ENCODE peak calls at places on chromosomes 4 and X, in nine cellular contexts. One of them, this sample, is unnamed.

GRCh38 chrX:25548806-25549205 is 533.0 kb upstream of the ARX start:
- DNase-seq in IMR-90: peak
- DNase-seq in KBM-7: no peak
- DNase-seq in AG10803: no peak
- DNase-seq in HEK293T: no peak
- DNase-seq in naive thymus-derived CD4-positive, alpha-beta T cell: no peak
- DNase-seq in H9: no peak
- DNase-seq in NCI-H1092: no peak
- DNase-seq in cardiac fibroblast: no peak
- DNase-seq in this sample: no peak

GRCh38 chrX:115939636-115940160 is 230.8 kb upstream of the AGTR2 start:
- DNase-seq in IMR-90: no peak
- DNase-seq in KBM-7: no peak
- DNase-seq in AG10803: no peak
- DNase-seq in HEK293T: no peak
- DNase-seq in naive thymus-derived CD4-positive, alpha-beta T cell: no peak
- DNase-seq in H9: no peak
- DNase-seq in NCI-H1092: no peak
- DNase-seq in cardiac fibroblast: no peak
- DNase-seq in this sample: no peak

GRCh38 chrX:101619336-101619735 is 1.5 kb upstream of the ARMCX6 start:
- DNase-seq in IMR-90: peak
- DNase-seq in KBM-7: peak
- DNase-seq in AG10803: no peak
- DNase-seq in HEK293T: peak
- DNase-seq in naive thymus-derived CD4-positive, alpha-beta T cell: no peak
- DNase-seq in H9: peak
- DNase-seq in NCI-H1092: no peak
- DNase-seq in cardiac fibroblast: no peak
- DNase-seq in this sample: peak

GRCh38 chr4:73811841-73812240 is 24.6 kb upstream of the CXCL6 start:
- DNase-seq in IMR-90: no peak
- DNase-seq in KBM-7: no peak
- DNase-seq in AG10803: no peak
- DNase-seq in HEK293T: no peak
- DNase-seq in naive thymus-derived CD4-positive, alpha-beta T cell: no peak
- DNase-seq in H9: no peak
- DNase-seq in NCI-H1092: no peak
- DNase-seq in cardiac fibroblast: no peak
- DNase-seq in this sample: no peak

GRCh38 chr4:34043131-34043530 is 2201.2 kb downstream of the ARAP2 start:
- DNase-seq in IMR-90: no peak
- DNase-seq in KBM-7: no peak
- DNase-seq in AG10803: no peak
- DNase-seq in HEK293T: no peak
- DNase-seq in naive thymus-derived CD4-positive, alpha-beta T cell: no peak
- DNase-seq in H9: no peak
- DNase-seq in NCI-H1092: no peak
- DNase-seq in cardiac fibroblast: peak
- DNase-seq in this sample: no peak

GRCh38 chr4:100933628-100934027 is 413.7 kb downstream of the PPP3CA start:
- DNase-seq in IMR-90: peak
- DNase-seq in KBM-7: no peak
- DNase-seq in AG10803: peak
- DNase-seq in HEK293T: no peak
- DNase-seq in naive thymus-derived CD4-positive, alpha-beta T cell: no peak
- DNase-seq in H9: no peak
- DNase-seq in NCI-H1092: no peak
- DNase-seq in cardiac fibroblast: peak
- DNase-seq in this sample: no peak

GRCh38 chrX:78548012-78548411 is 111.1 kb downstream of the RTL3 start:
- DNase-seq in IMR-90: peak
- DNase-seq in KBM-7: no peak
- DNase-seq in AG10803: no peak
- DNase-seq in HEK293T: no peak
- DNase-seq in naive thymus-derived CD4-positive, alpha-beta T cell: no peak
- DNase-seq in H9: no peak
- DNase-seq in NCI-H1092: no peak
- DNase-seq in cardiac fibroblast: no peak
- DNase-seq in this sample: no peak

GRCh38 chr4:28921886-28922285 is 1798.3 kb upstream of the PCDH7 start:
- DNase-seq in IMR-90: no peak
- DNase-seq in KBM-7: no peak
- DNase-seq in AG10803: no peak
- DNase-seq in HEK293T: no peak
- DNase-seq in naive thymus-derived CD4-positive, alpha-beta T cell: no peak
- DNase-seq in H9: no peak
- DNase-seq in NCI-H1092: no peak
- DNase-seq in cardiac fibroblast: no peak
- DNase-seq in this sample: no peak

GRCh38 chr4:15354790-15355418 is 72.9 kb upstream of the C1QTNF7 start:
- DNase-seq in IMR-90: no peak
- DNase-seq in KBM-7: no peak
- DNase-seq in AG10803: no peak
- DNase-seq in HEK293T: no peak
- DNase-seq in naive thymus-derived CD4-positive, alpha-beta T cell: no peak
- DNase-seq in H9: no peak
- DNase-seq in NCI-H1092: no peak
- DNase-seq in cardiac fibroblast: no peak
- DNase-seq in this sample: no peak

GRCh38 chr4:7034262-7035081 is 8.7 kb upstream of the TADA2B start:
- DNase-seq in IMR-90: peak
- DNase-seq in KBM-7: no peak
- DNase-seq in AG10803: peak
- DNase-seq in HEK293T: no peak
- DNase-seq in naive thymus-derived CD4-positive, alpha-beta T cell: no peak
- DNase-seq in H9: no peak
- DNase-seq in NCI-H1092: peak
- DNase-seq in cardiac fibroblast: peak
- DNase-seq in this sample: no peak

GRCh38 chr4:159723341-159724048 is 620.6 kb downstream of the RAPGEF2 start:
- DNase-seq in IMR-90: no peak
- DNase-seq in KBM-7: no peak
- DNase-seq in AG10803: no peak
- DNase-seq in HEK293T: no peak
- DNase-seq in naive thymus-derived CD4-positive, alpha-beta T cell: no peak
- DNase-seq in H9: no peak
- DNase-seq in NCI-H1092: no peak
- DNase-seq in cardiac fibroblast: no peak
- DNase-seq in this sample: no peak

GRCh38 chr4:139734875-139735380 is 69.3 kb downstream of the MGST2 start:
- DNase-seq in IMR-90: peak
- DNase-seq in KBM-7: no peak
- DNase-seq in AG10803: peak
- DNase-seq in HEK293T: peak
- DNase-seq in naive thymus-derived CD4-positive, alpha-beta T cell: peak
- DNase-seq in H9: peak
- DNase-seq in NCI-H1092: peak
- DNase-seq in cardiac fibroblast: peak
- DNase-seq in this sample: peak

GRCh38 chr4:183723561-183724228 is 64.6 kb downstream of the TRAPPC11 start:
- DNase-seq in IMR-90: no peak
- DNase-seq in KBM-7: no peak
- DNase-seq in AG10803: no peak
- DNase-seq in HEK293T: no peak
- DNase-seq in naive thymus-derived CD4-positive, alpha-beta T cell: no peak
- DNase-seq in H9: no peak
- DNase-seq in NCI-H1092: no peak
- DNase-seq in cardiac fibroblast: no peak
- DNase-seq in this sample: no peak

GRCh38 chrX:10900585-10901289 is 210.4 kb upstream of the HCCS start:
- DNase-seq in IMR-90: peak
- DNase-seq in KBM-7: no peak
- DNase-seq in AG10803: peak
- DNase-seq in HEK293T: no peak
- DNase-seq in naive thymus-derived CD4-positive, alpha-beta T cell: no peak
- DNase-seq in H9: no peak
- DNase-seq in NCI-H1092: no peak
- DNase-seq in cardiac fibroblast: peak
- DNase-seq in this sample: no peak

GRCh38 chr4:95304898-95305297 is 243.9 kb downstream of the UNC5C start:
- DNase-seq in IMR-90: peak
- DNase-seq in KBM-7: no peak
- DNase-seq in AG10803: peak
- DNase-seq in HEK293T: no peak
- DNase-seq in naive thymus-derived CD4-positive, alpha-beta T cell: no peak
- DNase-seq in H9: no peak
- DNase-seq in NCI-H1092: no peak
- DNase-seq in cardiac fibroblast: peak
- DNase-seq in this sample: peak

GRCh38 chr4:34464196-34464595 is 1780.1 kb downstream of the ARAP2 start:
- DNase-seq in IMR-90: no peak
- DNase-seq in KBM-7: no peak
- DNase-seq in AG10803: no peak
- DNase-seq in HEK293T: no peak
- DNase-seq in naive thymus-derived CD4-positive, alpha-beta T cell: no peak
- DNase-seq in H9: no peak
- DNase-seq in NCI-H1092: no peak
- DNase-seq in cardiac fibroblast: no peak
- DNase-seq in this sample: no peak

GRCh38 chr4:151034829-151035228 is 19.7 kb upstream of the LRBA start:
- DNase-seq in IMR-90: no peak
- DNase-seq in KBM-7: no peak
- DNase-seq in AG10803: no peak
- DNase-seq in HEK293T: no peak
- DNase-seq in naive thymus-derived CD4-positive, alpha-beta T cell: no peak
- DNase-seq in H9: no peak
- DNase-seq in NCI-H1092: peak
- DNase-seq in cardiac fibroblast: no peak
- DNase-seq in this sample: no peak

GRCh38 chr4:4854649-4855292 is 4.7 kb upstream of the MSX1 start:
- DNase-seq in IMR-90: no peak
- DNase-seq in KBM-7: no peak
- DNase-seq in AG10803: no peak
- DNase-seq in HEK293T: no peak
- DNase-seq in naive thymus-derived CD4-positive, alpha-beta T cell: no peak
- DNase-seq in H9: no peak
- DNase-seq in NCI-H1092: peak
- DNase-seq in cardiac fibroblast: no peak
- DNase-seq in this sample: no peak

GRCh38 chr4:20159516-20159915 is 92.2 kb upstream of the SLIT2 start:
- DNase-seq in IMR-90: no peak
- DNase-seq in KBM-7: no peak
- DNase-seq in AG10803: no peak
- DNase-seq in HEK293T: no peak
- DNase-seq in naive thymus-derived CD4-positive, alpha-beta T cell: no peak
- DNase-seq in H9: no peak
- DNase-seq in NCI-H1092: no peak
- DNase-seq in cardiac fibroblast: no peak
- DNase-seq in this sample: no peak

GRCh38 chr4:151331276-151332042 is 6.1 kb upstream of the SH3D19 start:
- DNase-seq in IMR-90: peak
- DNase-seq in KBM-7: no peak
- DNase-seq in AG10803: peak
- DNase-seq in HEK293T: no peak
- DNase-seq in naive thymus-derived CD4-positive, alpha-beta T cell: no peak
- DNase-seq in H9: no peak
- DNase-seq in NCI-H1092: no peak
- DNase-seq in cardiac fibroblast: no peak
- DNase-seq in this sample: peak

GRCh38 chr4:80340036-80340435 is 4.5 kb downstream of the CFAP299 start:
- DNase-seq in IMR-90: peak
- DNase-seq in KBM-7: no peak
- DNase-seq in AG10803: peak
- DNase-seq in HEK293T: no peak
- DNase-seq in naive thymus-derived CD4-positive, alpha-beta T cell: no peak
- DNase-seq in H9: no peak
- DNase-seq in NCI-H1092: no peak
- DNase-seq in cardiac fibroblast: peak
- DNase-seq in this sample: peak

GRCh38 chrX:53433651-53434639 is at the start of gene HSD17B10:
- DNase-seq in IMR-90: peak
- DNase-seq in KBM-7: peak
- DNase-seq in AG10803: peak
- DNase-seq in HEK293T: peak
- DNase-seq in naive thymus-derived CD4-positive, alpha-beta T cell: peak
- DNase-seq in H9: peak
- DNase-seq in NCI-H1092: peak
- DNase-seq in cardiac fibroblast: peak
- DNase-seq in this sample: peak

GRCh38 chrX:69097451-69098236 is 67.6 kb downstream of the PJA1 start:
- DNase-seq in IMR-90: no peak
- DNase-seq in KBM-7: no peak
- DNase-seq in AG10803: no peak
- DNase-seq in HEK293T: no peak
- DNase-seq in naive thymus-derived CD4-positive, alpha-beta T cell: no peak
- DNase-seq in H9: no peak
- DNase-seq in NCI-H1092: no peak
- DNase-seq in cardiac fibroblast: no peak
- DNase-seq in this sample: no peak

GRCh38 chrX:69535661-69536060 is 31.5 kb downstream of the NALF2 start:
- DNase-seq in IMR-90: no peak
- DNase-seq in KBM-7: no peak
- DNase-seq in AG10803: no peak
- DNase-seq in HEK293T: no peak
- DNase-seq in naive thymus-derived CD4-positive, alpha-beta T cell: no peak
- DNase-seq in H9: no peak
- DNase-seq in NCI-H1092: peak
- DNase-seq in cardiac fibroblast: no peak
- DNase-seq in this sample: no peak

GRCh38 chrX:40282901-40283674 is 185.3 kb upstream of the BCOR start:
- DNase-seq in IMR-90: peak
- DNase-seq in KBM-7: no peak
- DNase-seq in AG10803: peak
- DNase-seq in HEK293T: no peak
- DNase-seq in naive thymus-derived CD4-positive, alpha-beta T cell: no peak
- DNase-seq in H9: no peak
- DNase-seq in NCI-H1092: no peak
- DNase-seq in cardiac fibroblast: peak
- DNase-seq in this sample: no peak

GRCh38 chrX:133670394-133670793 is 255.1 kb upstream of the GPC4 start:
- DNase-seq in IMR-90: peak
- DNase-seq in KBM-7: peak
- DNase-seq in AG10803: peak
- DNase-seq in HEK293T: peak
- DNase-seq in naive thymus-derived CD4-positive, alpha-beta T cell: peak
- DNase-seq in H9: no peak
- DNase-seq in NCI-H1092: no peak
- DNase-seq in cardiac fibroblast: peak
- DNase-seq in this sample: peak

GRCh38 chr4:139607302-139608060 is 51.5 kb upstream of the SETD7 start:
- DNase-seq in IMR-90: no peak
- DNase-seq in KBM-7: no peak
- DNase-seq in AG10803: no peak
- DNase-seq in HEK293T: no peak
- DNase-seq in naive thymus-derived CD4-positive, alpha-beta T cell: no peak
- DNase-seq in H9: no peak
- DNase-seq in NCI-H1092: no peak
- DNase-seq in cardiac fibroblast: no peak
- DNase-seq in this sample: no peak

GRCh38 chrX:132292753-132293152 is 73.5 kb upstream of the RAP2C start:
- DNase-seq in IMR-90: peak
- DNase-seq in KBM-7: peak
- DNase-seq in AG10803: peak
- DNase-seq in HEK293T: peak
- DNase-seq in naive thymus-derived CD4-positive, alpha-beta T cell: peak
- DNase-seq in H9: peak
- DNase-seq in NCI-H1092: no peak
- DNase-seq in cardiac fibroblast: peak
- DNase-seq in this sample: peak

GRCh38 chrX:122135070-122135469 is 1049.0 kb upstream of the GRIA3 start:
- DNase-seq in IMR-90: no peak
- DNase-seq in KBM-7: no peak
- DNase-seq in AG10803: peak
- DNase-seq in HEK293T: no peak
- DNase-seq in naive thymus-derived CD4-positive, alpha-beta T cell: no peak
- DNase-seq in H9: no peak
- DNase-seq in NCI-H1092: no peak
- DNase-seq in cardiac fibroblast: no peak
- DNase-seq in this sample: no peak

GRCh38 chr4:24103434-24104168 is 213.8 kb upstream of the PPARGC1A start:
- DNase-seq in IMR-90: peak
- DNase-seq in KBM-7: no peak
- DNase-seq in AG10803: no peak
- DNase-seq in HEK293T: no peak
- DNase-seq in naive thymus-derived CD4-positive, alpha-beta T cell: no peak
- DNase-seq in H9: no peak
- DNase-seq in NCI-H1092: no peak
- DNase-seq in cardiac fibroblast: peak
- DNase-seq in this sample: no peak

GRCh38 chrX:129957241-129958099 is 25.0 kb upstream of the BCORL1 start:
- DNase-seq in IMR-90: peak
- DNase-seq in KBM-7: peak
- DNase-seq in AG10803: peak
- DNase-seq in HEK293T: peak
- DNase-seq in naive thymus-derived CD4-positive, alpha-beta T cell: no peak
- DNase-seq in H9: peak
- DNase-seq in NCI-H1092: no peak
- DNase-seq in cardiac fibroblast: peak
- DNase-seq in this sample: no peak